ENCODE peak calls at places on chromosomes 1 and 21, in five cellular contexts. K is ovary, J is heart right ventricle, L is stomach, Q is colonic mucosa. C is an unnamed sample. For H3K4me1, the result is how much of the 10 kb centered on the place peaks cover.

GRCh38 chr1:53369761-53370160 is 41.9 kb upstream of the LRP8 start:
- DNase-seq in K (no peak), J (no peak), L (peak), Q (no peak), C (no peak)

GRCh38 chr1:228469413-228470162 is 17.6 kb upstream of the RNF187 start:
- DNase-seq in K (no peak), J (no peak), L (no peak), Q (no peak), C (no peak)

GRCh38 chr1:3767328-3767925 is 5.1 kb upstream of the SMIM1 start:
- DNase-seq in K (no peak), J (no peak), L (no peak), Q (no peak), C (no peak)

GRCh38 chr1:29682918-29683314 is 446.6 kb downstream of the PTPRU start:
- DNase-seq in K (no peak), J (peak), L (peak), Q (no peak), C (no peak)

GRCh38 chr1:99731384-99731783 is 35.1 kb downstream of the FRRS1 start:
- DNase-seq in K (no peak), J (no peak), L (no peak), Q (no peak), C (no peak)

GRCh38 chr1:187276677-187277076 is 447.9 kb downstream of the PLA2G4A start:
- DNase-seq in K (no peak), J (no peak), L (no peak), Q (no peak), C (no peak)

GRCh38 chr1:107430540-107431228 is 289.8 kb downstream of the NTNG1 start:
- DNase-seq in K (no peak), J (no peak), L (peak), Q (peak), C (no peak)

GRCh38 chr1:16921391-16922185 is at the start of gene CROCC:
- DNase-seq in K (no peak), J (peak), L (no peak), Q (no peak), C (no peak)

GRCh38 chr1:245156736-245157505 is 2.1 kb downstream of the KIF26B start:
- DNase-seq in K (no peak), J (no peak), L (peak), Q (peak), C (no peak)

GRCh38 chr1:29540801-29541357 is 304.6 kb downstream of the PTPRU start:
- DNase-seq in K (no peak), J (no peak), L (peak), Q (no peak), C (no peak)

GRCh38 chr1:204615881-204616280 is 69.7 kb downstream of the LRRN2 start:
- DNase-seq in K (no peak), J (no peak), L (no peak), Q (no peak), C (no peak)

GRCh38 chr1:19981507-19982312 is 2.3 kb upstream of the PLA2G2A start:
- DNase-seq in K (peak), J (no peak), L (no peak), Q (peak), C (no peak)

GRCh38 chr1:30414086-30414850 is 309.1 kb downstream of the MATN1 start:
- DNase-seq in K (no peak), J (no peak), L (no peak), Q (no peak), C (no peak)

GRCh38 chr1:18440385-18441226 is 40.1 kb upstream of the KLHDC7A start:
- DNase-seq in K (no peak), J (no peak), L (peak), Q (peak), C (no peak)

GRCh38 chr1:242871631-242872030 is 347.1 kb upstream of the PLD5 start:
- DNase-seq in K (no peak), J (no peak), L (no peak), Q (no peak), C (no peak)

GRCh38 chr1:231240531-231240882 is 505 bp upstream of the GNPAT start:
- DNase-seq in K (no peak), J (no peak), L (no peak), Q (no peak), C (no peak)

GRCh38 chr1:167392200-167392696 is 126.1 kb downstream of the CD247 start:
- DNase-seq in K (no peak), J (no peak), L (no peak), Q (no peak), C (no peak)

GRCh38 chr1:167388976-167389375 is 129.4 kb downstream of the CD247 start:
- DNase-seq in K (no peak), J (no peak), L (no peak), Q (no peak), C (no peak)

GRCh38 chr1:167387251-167387910 is 130.9 kb downstream of the CD247 start:
- DNase-seq in K (no peak), J (no peak), L (no peak), Q (no peak), C (no peak)
- H3K27ac ChIP-seq in K (no peak), J (no peak), L (no peak), Q (no peak), C (no peak)

GRCh38 chr1:234322979-234323378 is 50.3 kb upstream of the COA6 start:
- DNase-seq in K (no peak), J (peak), L (peak), Q (peak), C (no peak)
- TF ChIP-seq CTCF in K (no peak), J (no peak), L (no peak), Q (no peak), C (no peak)

GRCh38 chr1:181135815-181136737 is 47.6 kb downstream of the IER5 start:
- DNase-seq in K (no peak), J (no peak), L (no peak), Q (no peak), C (no peak)
- H3K4me1 ChIP-seq in K (under half), J (under half), L (under half), Q (under half), C (under half)

GRCh38 chr1:43691871-43692815 is 15.2 kb upstream of the ST3GAL3 start:
- DNase-seq in K (no peak), J (no peak), L (no peak), Q (no peak), C (no peak)

GRCh38 chr1:43688109-43688387 is 19.3 kb upstream of the ST3GAL3 start:
- DNase-seq in K (no peak), J (no peak), L (no peak), Q (no peak), C (no peak)

GRCh38 chr1:43687301-43688108 is 19.8 kb upstream of the ST3GAL3 start:
- DNase-seq in K (no peak), J (peak), L (no peak), Q (peak), C (no peak)

GRCh38 chr1:43693371-43693770 is 14.0 kb upstream of the ST3GAL3 start:
- DNase-seq in K (no peak), J (no peak), L (no peak), Q (no peak), C (no peak)

GRCh38 chr1:43688594-43689000 is 18.7 kb upstream of the ST3GAL3 start:
- DNase-seq in K (no peak), J (no peak), L (no peak), Q (no peak), C (no peak)
- H3K27ac ChIP-seq in K (no peak), J (no peak), L (no peak), Q (no peak), C (no peak)

GRCh38 chr1:48536477-48536876 is 64.5 kb upstream of the SPATA6 start:
- DNase-seq in K (no peak), J (no peak), L (no peak), Q (no peak), C (no peak)

GRCh38 chr1:48530727-48531351 is 58.8 kb upstream of the SPATA6 start:
- DNase-seq in K (no peak), J (peak), L (peak), Q (peak), C (no peak)

GRCh38 chr1:48532976-48533375 is 61.0 kb upstream of the SPATA6 start:
- DNase-seq in K (no peak), J (no peak), L (no peak), Q (no peak), C (no peak)
- TF ChIP-seq CTCF in K (no peak), J (no peak), L (no peak), Q (no peak), C (no peak)

GRCh38 chr1:6424619-6425593 is at the start of gene ESPN:
- DNase-seq in K (no peak), J (no peak), L (no peak), Q (no peak), C (no peak)
- H3K4me1 ChIP-seq in K (under half), J (under half), L (half or more), Q (under half), C (half or more)

GRCh38 chr1:221694109-221694508 is 47.8 kb downstream of the DUSP10 start:
- DNase-seq in K (no peak), J (no peak), L (no peak), Q (no peak), C (no peak)

GRCh38 chr1:221695346-221695745 is 46.5 kb downstream of the DUSP10 start:
- DNase-seq in K (no peak), J (no peak), L (no peak), Q (no peak), C (no peak)

GRCh38 chr1:221697924-221698425 is 43.9 kb downstream of the DUSP10 start:
- DNase-seq in K (no peak), J (no peak), L (no peak), Q (no peak), C (no peak)

GRCh38 chr1:221696740-221697461 is 45.0 kb downstream of the DUSP10 start:
- DNase-seq in K (no peak), J (no peak), L (no peak), Q (no peak), C (no peak)

GRCh38 chr1:221696045-221696444 is 45.8 kb downstream of the DUSP10 start:
- DNase-seq in K (no peak), J (no peak), L (no peak), Q (no peak), C (no peak)
- H3K27ac ChIP-seq in K (no peak), J (no peak), L (no peak), Q (no peak), C (no peak)

GRCh38 chr21:41634211-41634694 is 126.3 kb upstream of the TMPRSS2 start:
- DNase-seq in K (no peak), J (no peak), L (no peak), Q (peak), C (no peak)
- TF ChIP-seq CTCF in K (no peak), J (no peak), L (no peak), Q (no peak), C (no peak)

GRCh38 chr21:41955516-41955915 is 1.7 kb upstream of the C2CD2 start:
- DNase-seq in K (no peak), J (no peak), L (no peak), Q (no peak), C (no peak)
- H3K4me1 ChIP-seq in K (under half), J (under half), L (under half), Q (under half), C (under half)

DNA sequence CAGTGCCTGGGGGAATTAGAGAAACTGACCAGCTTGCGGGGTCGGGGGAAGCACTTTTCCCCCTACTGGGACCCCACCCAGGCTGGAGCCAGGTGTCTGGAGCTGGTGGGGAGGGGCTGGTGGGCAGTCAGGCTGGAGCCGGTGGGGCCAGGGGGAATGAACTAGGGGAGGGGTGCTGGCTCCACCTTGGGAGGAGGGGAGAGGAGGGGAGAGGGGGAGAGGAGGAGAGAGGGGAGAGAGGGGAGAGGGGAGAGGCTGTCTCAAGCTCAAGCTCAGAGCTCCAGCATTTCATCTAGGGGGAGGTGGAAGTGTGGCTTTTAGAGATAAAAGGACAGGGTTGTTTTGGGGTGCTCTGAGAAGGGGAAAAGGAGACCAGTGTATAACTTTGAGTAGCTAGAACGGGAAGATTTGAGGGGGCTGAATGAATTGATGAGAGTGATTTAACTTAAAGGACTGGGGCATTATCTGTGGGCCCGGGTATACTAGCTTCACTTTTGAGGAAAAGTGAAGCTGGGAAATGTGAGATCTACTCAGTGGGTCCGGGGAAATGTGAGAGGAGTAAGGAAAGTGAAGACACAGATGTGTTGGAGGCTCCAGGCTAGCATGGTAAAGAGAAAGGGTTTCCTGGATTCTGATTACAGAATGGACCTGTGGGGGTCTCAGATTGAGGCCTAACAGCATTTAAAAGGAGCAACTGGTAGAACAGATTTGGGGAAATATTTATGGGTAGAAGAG is 2.8 kb downstream of the EFNA1 start:
- DNase-seq in K (no peak), J (no peak), L (no peak), Q (no peak), C (no peak)
- H3K27ac ChIP-seq in K (no peak), J (peak), L (peak), Q (peak), C (peak)